ENCODE peak calls at places on chromosomes 13 and 19, in seven cellular contexts. D is CD8-positive, alpha-beta memory T cell; L is activated CD4-positive, CD25-positive, alpha-beta regulatory T cell; G is naive thymus-derived CD4-positive, alpha-beta T cell; F is left cardiac atrium; M is heart left ventricle; O is hippocampal formation. E is an unnamed sample.

GRCh38 chr13:104571161-104571889 is 1505.1 kb upstream of the SLC10A2 start:
- DNase-seq in F (peak; percentile 56), G (no peak), O (peak; percentile 79), D (no peak), L (no peak), M (no peak), E (no peak)

GRCh38 chr13:64305246-64305645 is 2889.6 kb upstream of the PCDH20 start:
- DNase-seq in G (no peak), O (no peak), M (no peak), F (no peak), L (no peak), D (no peak), E (no peak)

GRCh38 chr13:35716186-35716585 is 239.7 kb upstream of the MAB21L1 start:
- DNase-seq in F (no peak), O (no peak), L (no peak), G (no peak), D (no peak), M (no peak), E (no peak)

GRCh38 chr13:73521970-73522549 is 463.3 kb downstream of the KLF5 start:
- DNase-seq in G (no peak), L (no peak), M (no peak), F (no peak), D (no peak), O (no peak), E (no peak)

GRCh38 chr13:36370108-36370429 is 23.9 kb upstream of the SPART start:
- DNase-seq in G (no peak), F (peak; percentile 30), D (no peak), M (peak; percentile 67), L (no peak), O (peak; percentile 83), E (peak; percentile 76)

GRCh38 chr13:107743983-107744382 is 471.4 kb downstream of the LIG4 start:
- DNase-seq in F (no peak), G (no peak), L (no peak), D (no peak), M (no peak), O (peak; percentile 35), E (no peak)

GRCh38 chr13:38670627-38671026 is 16.2 kb upstream of the FREM2 start:
- DNase-seq in D (no peak), O (no peak), G (no peak), L (no peak), M (no peak), F (no peak), E (no peak)

GRCh38 chr13:73717632-73718031 is 416.6 kb downstream of the KLF12 start:
- DNase-seq in F (no peak), M (no peak), L (no peak), D (no peak), O (no peak), G (no peak), E (no peak)

GRCh38 chr13:110536006-110536693 is 25.4 kb downstream of the RAB20 start:
- DNase-seq in F (peak; percentile 47), O (peak; percentile 12), G (no peak), M (no peak), D (no peak), L (no peak), E (no peak)

GRCh38 chr13:80921556-80921955 is 580.6 kb upstream of the SPRY2 start:
- DNase-seq in O (no peak), D (no peak), L (no peak), M (no peak), G (no peak), F (no peak), E (no peak)

GRCh38 chr19:39557791-39558622 is 18.0 kb upstream of the EID2 start:
- DNase-seq in L (no peak), M (no peak), G (no peak), F (no peak), O (no peak), D (no peak), E (no peak)

GRCh38 chr13:40776681-40777165 is 5.7 kb upstream of the MRPS31 start:
- DNase-seq in O (no peak), M (no peak), G (peak; percentile 20), D (peak; percentile 60), F (peak; percentile 27), L (peak; percentile 7), E (no peak)

GRCh38 chr13:35711909-35712308 is 235.4 kb upstream of the MAB21L1 start:
- DNase-seq in G (no peak), D (no peak), F (no peak), L (no peak), M (no peak), O (no peak), E (no peak)

GRCh38 chr19:18507021-18507726 is 14.7 kb downstream of the ELL start:
- DNase-seq in G (no peak), O (no peak), D (peak; percentile 53), L (no peak), F (peak; percentile 53), M (no peak), E (peak; percentile 76)

GRCh38 chr13:67736646-67737420 is 506.7 kb upstream of the PCDH9 start:
- DNase-seq in F (no peak), O (peak; percentile 75), G (no peak), L (no peak), D (no peak), M (no peak), E (no peak)

GRCh38 chr19:12792048-12792852 is 964 bp downstream of the JUNB start:
- DNase-seq in O (peak; percentile 29), F (peak; percentile 78), D (peak; percentile 66), M (peak; percentile 87), G (peak; percentile 53), L (peak; percentile 43), E (peak; percentile 85)